ENCODE peak calls at places on chromosomes 1 and 21, in seven cellular contexts. One of them, this sample, is unnamed.

GRCh38 chr1:25194576-25195020 is 37.7 kb downstream of the SYF2 start:
- DNase-seq in stimulated activated CD8-positive, alpha-beta memory T cell treated with anti-CD3 and anti-CD28 coated beads, Interleukin-4, amount 100 ng/mL, for 24 hours: no peak
- DNase-seq in HuH-7.5: no peak
- DNase-seq in tibial nerve: no peak
- DNase-seq in activated gamma-delta T cell treated with anti-CD3 and anti-CD28 coated beads, Interleukin-2, amount 50 U/mL, for 16 hours: no peak
- DNase-seq in stimulated activated CD4-positive, alpha-beta T cell treated with anti-CD3 and anti-CD28 coated beads, Interleukin-15, amount 100 ng/mL, for 24 hours: no peak
- DNase-seq in T-helper 1 cell: no peak
- DNase-seq in this sample: no peak

GRCh38 chr1:246748867-246749266 is 24.7 kb downstream of the SCCPDH start:
- DNase-seq in T-helper 1 cell: no peak
- DNase-seq in stimulated activated CD8-positive, alpha-beta memory T cell treated with anti-CD3 and anti-CD28 coated beads, Interleukin-4, amount 100 ng/mL, for 24 hours: no peak
- DNase-seq in stimulated activated CD4-positive, alpha-beta T cell treated with anti-CD3 and anti-CD28 coated beads, Interleukin-15, amount 100 ng/mL, for 24 hours: no peak
- DNase-seq in activated gamma-delta T cell treated with anti-CD3 and anti-CD28 coated beads, Interleukin-2, amount 50 U/mL, for 16 hours: no peak
- DNase-seq in tibial nerve: no peak
- DNase-seq in HuH-7.5: no peak
- DNase-seq in this sample: no peak

GRCh38 chr1:226648421-226648820 is 90.7 kb downstream of the ITPKB start:
- DNase-seq in activated gamma-delta T cell treated with anti-CD3 and anti-CD28 coated beads, Interleukin-2, amount 50 U/mL, for 16 hours: no peak
- DNase-seq in T-helper 1 cell: no peak
- DNase-seq in stimulated activated CD4-positive, alpha-beta T cell treated with anti-CD3 and anti-CD28 coated beads, Interleukin-15, amount 100 ng/mL, for 24 hours: no peak
- DNase-seq in stimulated activated CD8-positive, alpha-beta memory T cell treated with anti-CD3 and anti-CD28 coated beads, Interleukin-4, amount 100 ng/mL, for 24 hours: no peak
- DNase-seq in HuH-7.5: no peak
- DNase-seq in tibial nerve: no peak
- DNase-seq in this sample: no peak

GRCh38 chr1:61149010-61149860 is 66.9 kb downstream of the NFIA start:
- DNase-seq in stimulated activated CD4-positive, alpha-beta T cell treated with anti-CD3 and anti-CD28 coated beads, Interleukin-15, amount 100 ng/mL, for 24 hours: no peak
- DNase-seq in stimulated activated CD8-positive, alpha-beta memory T cell treated with anti-CD3 and anti-CD28 coated beads, Interleukin-4, amount 100 ng/mL, for 24 hours: no peak
- DNase-seq in T-helper 1 cell: no peak
- DNase-seq in activated gamma-delta T cell treated with anti-CD3 and anti-CD28 coated beads, Interleukin-2, amount 50 U/mL, for 16 hours: no peak
- DNase-seq in tibial nerve: no peak
- DNase-seq in HuH-7.5: no peak
- DNase-seq in this sample: no peak

GRCh38 chr21:21921410-21922232 is 923.4 kb downstream of the NCAM2 start:
- DNase-seq in tibial nerve: no peak
- DNase-seq in activated gamma-delta T cell treated with anti-CD3 and anti-CD28 coated beads, Interleukin-2, amount 50 U/mL, for 16 hours: no peak
- DNase-seq in T-helper 1 cell: no peak
- DNase-seq in HuH-7.5: no peak
- DNase-seq in stimulated activated CD8-positive, alpha-beta memory T cell treated with anti-CD3 and anti-CD28 coated beads, Interleukin-4, amount 100 ng/mL, for 24 hours: no peak
- DNase-seq in stimulated activated CD4-positive, alpha-beta T cell treated with anti-CD3 and anti-CD28 coated beads, Interleukin-15, amount 100 ng/mL, for 24 hours: no peak
- DNase-seq in this sample: no peak

GRCh38 chr1:59195151-59195550 is 101.7 kb upstream of the FGGY start:
- DNase-seq in activated gamma-delta T cell treated with anti-CD3 and anti-CD28 coated beads, Interleukin-2, amount 50 U/mL, for 16 hours: no peak
- DNase-seq in HuH-7.5: no peak
- DNase-seq in tibial nerve: no peak
- DNase-seq in stimulated activated CD4-positive, alpha-beta T cell treated with anti-CD3 and anti-CD28 coated beads, Interleukin-15, amount 100 ng/mL, for 24 hours: no peak
- DNase-seq in stimulated activated CD8-positive, alpha-beta memory T cell treated with anti-CD3 and anti-CD28 coated beads, Interleukin-4, amount 100 ng/mL, for 24 hours: no peak
- DNase-seq in T-helper 1 cell: no peak
- DNase-seq in this sample: no peak

GRCh38 chr1:48916121-48917069 is 139.7 kb upstream of the BEND5 start:
- DNase-seq in HuH-7.5: no peak
- DNase-seq in stimulated activated CD4-positive, alpha-beta T cell treated with anti-CD3 and anti-CD28 coated beads, Interleukin-15, amount 100 ng/mL, for 24 hours: peak; percentile 2
- DNase-seq in T-helper 1 cell: no peak
- DNase-seq in activated gamma-delta T cell treated with anti-CD3 and anti-CD28 coated beads, Interleukin-2, amount 50 U/mL, for 16 hours: no peak
- DNase-seq in tibial nerve: no peak
- DNase-seq in stimulated activated CD8-positive, alpha-beta memory T cell treated with anti-CD3 and anti-CD28 coated beads, Interleukin-4, amount 100 ng/mL, for 24 hours: no peak
- DNase-seq in this sample: no peak

GRCh38 chr1:201266774-201267173 is 16.5 kb upstream of the PKP1 start:
- DNase-seq in tibial nerve: no peak
- DNase-seq in activated gamma-delta T cell treated with anti-CD3 and anti-CD28 coated beads, Interleukin-2, amount 50 U/mL, for 16 hours: no peak
- DNase-seq in stimulated activated CD4-positive, alpha-beta T cell treated with anti-CD3 and anti-CD28 coated beads, Interleukin-15, amount 100 ng/mL, for 24 hours: no peak
- DNase-seq in stimulated activated CD8-positive, alpha-beta memory T cell treated with anti-CD3 and anti-CD28 coated beads, Interleukin-4, amount 100 ng/mL, for 24 hours: no peak
- DNase-seq in HuH-7.5: no peak
- DNase-seq in T-helper 1 cell: no peak
- DNase-seq in this sample: peak; percentile 40

GRCh38 chr1:89489037-89489729 is 35.4 kb upstream of the LRRC8B start:
- DNase-seq in HuH-7.5: no peak
- DNase-seq in stimulated activated CD4-positive, alpha-beta T cell treated with anti-CD3 and anti-CD28 coated beads, Interleukin-15, amount 100 ng/mL, for 24 hours: no peak
- DNase-seq in T-helper 1 cell: no peak
- DNase-seq in tibial nerve: no peak
- DNase-seq in activated gamma-delta T cell treated with anti-CD3 and anti-CD28 coated beads, Interleukin-2, amount 50 U/mL, for 16 hours: no peak
- DNase-seq in stimulated activated CD8-positive, alpha-beta memory T cell treated with anti-CD3 and anti-CD28 coated beads, Interleukin-4, amount 100 ng/mL, for 24 hours: no peak
- DNase-seq in this sample: no peak

GRCh38 chr21:43744725-43745124 is 25.8 kb downstream of the PDXK start:
- DNase-seq in stimulated activated CD8-positive, alpha-beta memory T cell treated with anti-CD3 and anti-CD28 coated beads, Interleukin-4, amount 100 ng/mL, for 24 hours: no peak
- DNase-seq in activated gamma-delta T cell treated with anti-CD3 and anti-CD28 coated beads, Interleukin-2, amount 50 U/mL, for 16 hours: no peak
- DNase-seq in tibial nerve: no peak
- DNase-seq in HuH-7.5: no peak
- DNase-seq in stimulated activated CD4-positive, alpha-beta T cell treated with anti-CD3 and anti-CD28 coated beads, Interleukin-15, amount 100 ng/mL, for 24 hours: no peak
- DNase-seq in T-helper 1 cell: no peak
- DNase-seq in this sample: no peak

GRCh38 chr1:61606448-61607312 is 118.3 kb downstream of the TM2D1 start:
- DNase-seq in stimulated activated CD8-positive, alpha-beta memory T cell treated with anti-CD3 and anti-CD28 coated beads, Interleukin-4, amount 100 ng/mL, for 24 hours: no peak
- DNase-seq in activated gamma-delta T cell treated with anti-CD3 and anti-CD28 coated beads, Interleukin-2, amount 50 U/mL, for 16 hours: no peak
- DNase-seq in tibial nerve: peak; percentile 41
- DNase-seq in HuH-7.5: no peak
- DNase-seq in stimulated activated CD4-positive, alpha-beta T cell treated with anti-CD3 and anti-CD28 coated beads, Interleukin-15, amount 100 ng/mL, for 24 hours: no peak
- DNase-seq in T-helper 1 cell: no peak
- DNase-seq in this sample: peak; percentile 92

GRCh38 chr1:27968692-27969091 is 8.9 kb downstream of the XKR8 start:
- DNase-seq in stimulated activated CD4-positive, alpha-beta T cell treated with anti-CD3 and anti-CD28 coated beads, Interleukin-15, amount 100 ng/mL, for 24 hours: peak; percentile 23
- DNase-seq in HuH-7.5: no peak
- DNase-seq in tibial nerve: no peak
- DNase-seq in activated gamma-delta T cell treated with anti-CD3 and anti-CD28 coated beads, Interleukin-2, amount 50 U/mL, for 16 hours: no peak
- DNase-seq in stimulated activated CD8-positive, alpha-beta memory T cell treated with anti-CD3 and anti-CD28 coated beads, Interleukin-4, amount 100 ng/mL, for 24 hours: no peak
- DNase-seq in T-helper 1 cell: no peak
- DNase-seq in this sample: no peak

GRCh38 chr1:27602510-27603319 is 1.2 kb downstream of the AHDC1 start:
- DNase-seq in stimulated activated CD4-positive, alpha-beta T cell treated with anti-CD3 and anti-CD28 coated beads, Interleukin-15, amount 100 ng/mL, for 24 hours: peak; percentile 40
- DNase-seq in stimulated activated CD8-positive, alpha-beta memory T cell treated with anti-CD3 and anti-CD28 coated beads, Interleukin-4, amount 100 ng/mL, for 24 hours: no peak
- DNase-seq in tibial nerve: peak; percentile 63
- DNase-seq in HuH-7.5: peak; percentile 75
- DNase-seq in activated gamma-delta T cell treated with anti-CD3 and anti-CD28 coated beads, Interleukin-2, amount 50 U/mL, for 16 hours: no peak
- DNase-seq in T-helper 1 cell: no peak
- DNase-seq in this sample: peak; percentile 88

GRCh38 chr1:241219449-241219848 is 137.6 kb downstream of the RGS7 start:
- DNase-seq in T-helper 1 cell: no peak
- DNase-seq in activated gamma-delta T cell treated with anti-CD3 and anti-CD28 coated beads, Interleukin-2, amount 50 U/mL, for 16 hours: no peak
- DNase-seq in tibial nerve: no peak
- DNase-seq in stimulated activated CD8-positive, alpha-beta memory T cell treated with anti-CD3 and anti-CD28 coated beads, Interleukin-4, amount 100 ng/mL, for 24 hours: no peak
- DNase-seq in HuH-7.5: no peak
- DNase-seq in stimulated activated CD4-positive, alpha-beta T cell treated with anti-CD3 and anti-CD28 coated beads, Interleukin-15, amount 100 ng/mL, for 24 hours: no peak
- DNase-seq in this sample: no peak

GRCh38 chr1:125087247-125087646 is 3902.5 kb downstream of the SRGAP2C start:
- DNase-seq in HuH-7.5: no peak
- DNase-seq in activated gamma-delta T cell treated with anti-CD3 and anti-CD28 coated beads, Interleukin-2, amount 50 U/mL, for 16 hours: no peak
- DNase-seq in T-helper 1 cell: no peak
- DNase-seq in tibial nerve: no peak
- DNase-seq in stimulated activated CD4-positive, alpha-beta T cell treated with anti-CD3 and anti-CD28 coated beads, Interleukin-15, amount 100 ng/mL, for 24 hours: no peak
- DNase-seq in stimulated activated CD8-positive, alpha-beta memory T cell treated with anti-CD3 and anti-CD28 coated beads, Interleukin-4, amount 100 ng/mL, for 24 hours: no peak
- DNase-seq in this sample: peak; percentile 44

GRCh38 chr1:219041819-219042218 is 131.9 kb upstream of the LYPLAL1 start:
- DNase-seq in activated gamma-delta T cell treated with anti-CD3 and anti-CD28 coated beads, Interleukin-2, amount 50 U/mL, for 16 hours: no peak
- DNase-seq in stimulated activated CD8-positive, alpha-beta memory T cell treated with anti-CD3 and anti-CD28 coated beads, Interleukin-4, amount 100 ng/mL, for 24 hours: no peak
- DNase-seq in HuH-7.5: no peak
- DNase-seq in stimulated activated CD4-positive, alpha-beta T cell treated with anti-CD3 and anti-CD28 coated beads, Interleukin-15, amount 100 ng/mL, for 24 hours: no peak
- DNase-seq in tibial nerve: no peak
- DNase-seq in T-helper 1 cell: no peak
- DNase-seq in this sample: no peak

GRCh38 chr1:40857737-40858136 is 4.4 kb downstream of the CITED4 start:
- DNase-seq in activated gamma-delta T cell treated with anti-CD3 and anti-CD28 coated beads, Interleukin-2, amount 50 U/mL, for 16 hours: no peak
- DNase-seq in HuH-7.5: no peak
- DNase-seq in tibial nerve: no peak
- DNase-seq in stimulated activated CD8-positive, alpha-beta memory T cell treated with anti-CD3 and anti-CD28 coated beads, Interleukin-4, amount 100 ng/mL, for 24 hours: no peak
- DNase-seq in T-helper 1 cell: no peak
- DNase-seq in stimulated activated CD4-positive, alpha-beta T cell treated with anti-CD3 and anti-CD28 coated beads, Interleukin-15, amount 100 ng/mL, for 24 hours: no peak
- DNase-seq in this sample: no peak

GRCh38 chr1:163205513-163205912 is 2.8 kb upstream of the RGS5 start:
- DNase-seq in activated gamma-delta T cell treated with anti-CD3 and anti-CD28 coated beads, Interleukin-2, amount 50 U/mL, for 16 hours: no peak
- DNase-seq in stimulated activated CD4-positive, alpha-beta T cell treated with anti-CD3 and anti-CD28 coated beads, Interleukin-15, amount 100 ng/mL, for 24 hours: no peak
- DNase-seq in tibial nerve: no peak
- DNase-seq in stimulated activated CD8-positive, alpha-beta memory T cell treated with anti-CD3 and anti-CD28 coated beads, Interleukin-4, amount 100 ng/mL, for 24 hours: no peak
- DNase-seq in T-helper 1 cell: no peak
- DNase-seq in HuH-7.5: no peak
- DNase-seq in this sample: no peak

GRCh38 chr1:116537439-116537838 is 33.4 kb downstream of the CD58 start:
- DNase-seq in activated gamma-delta T cell treated with anti-CD3 and anti-CD28 coated beads, Interleukin-2, amount 50 U/mL, for 16 hours: no peak
- DNase-seq in tibial nerve: no peak
- DNase-seq in stimulated activated CD8-positive, alpha-beta memory T cell treated with anti-CD3 and anti-CD28 coated beads, Interleukin-4, amount 100 ng/mL, for 24 hours: no peak
- DNase-seq in T-helper 1 cell: no peak
- DNase-seq in stimulated activated CD4-positive, alpha-beta T cell treated with anti-CD3 and anti-CD28 coated beads, Interleukin-15, amount 100 ng/mL, for 24 hours: no peak
- DNase-seq in HuH-7.5: no peak
- DNase-seq in this sample: no peak

GRCh38 chr1:9561429-9561828 is 22.2 kb downstream of the SLC25A33 start:
- DNase-seq in stimulated activated CD4-positive, alpha-beta T cell treated with anti-CD3 and anti-CD28 coated beads, Interleukin-15, amount 100 ng/mL, for 24 hours: no peak
- DNase-seq in HuH-7.5: no peak
- DNase-seq in activated gamma-delta T cell treated with anti-CD3 and anti-CD28 coated beads, Interleukin-2, amount 50 U/mL, for 16 hours: no peak
- DNase-seq in tibial nerve: no peak
- DNase-seq in stimulated activated CD8-positive, alpha-beta memory T cell treated with anti-CD3 and anti-CD28 coated beads, Interleukin-4, amount 100 ng/mL, for 24 hours: no peak
- DNase-seq in T-helper 1 cell: no peak
- DNase-seq in this sample: no peak

GRCh38 chr1:161198206-161198876 is 513 bp downstream of the ADAMTS4 start:
- DNase-seq in stimulated activated CD8-positive, alpha-beta memory T cell treated with anti-CD3 and anti-CD28 coated beads, Interleukin-4, amount 100 ng/mL, for 24 hours: no peak
- DNase-seq in stimulated activated CD4-positive, alpha-beta T cell treated with anti-CD3 and anti-CD28 coated beads, Interleukin-15, amount 100 ng/mL, for 24 hours: no peak
- DNase-seq in T-helper 1 cell: no peak
- DNase-seq in activated gamma-delta T cell treated with anti-CD3 and anti-CD28 coated beads, Interleukin-2, amount 50 U/mL, for 16 hours: no peak
- DNase-seq in HuH-7.5: no peak
- DNase-seq in tibial nerve: no peak
- DNase-seq in this sample: peak; percentile 90

GRCh38 chr1:44500181-44501021 is 95.3 kb downstream of the RNF220 start:
- DNase-seq in stimulated activated CD8-positive, alpha-beta memory T cell treated with anti-CD3 and anti-CD28 coated beads, Interleukin-4, amount 100 ng/mL, for 24 hours: no peak
- DNase-seq in HuH-7.5: no peak
- DNase-seq in activated gamma-delta T cell treated with anti-CD3 and anti-CD28 coated beads, Interleukin-2, amount 50 U/mL, for 16 hours: no peak
- DNase-seq in stimulated activated CD4-positive, alpha-beta T cell treated with anti-CD3 and anti-CD28 coated beads, Interleukin-15, amount 100 ng/mL, for 24 hours: no peak
- DNase-seq in tibial nerve: no peak
- DNase-seq in T-helper 1 cell: no peak
- DNase-seq in this sample: no peak

GRCh38 chr1:185267278-185267677 is 49.8 kb downstream of the IVNS1ABP start:
- DNase-seq in tibial nerve: no peak
- DNase-seq in stimulated activated CD4-positive, alpha-beta T cell treated with anti-CD3 and anti-CD28 coated beads, Interleukin-15, amount 100 ng/mL, for 24 hours: no peak
- DNase-seq in stimulated activated CD8-positive, alpha-beta memory T cell treated with anti-CD3 and anti-CD28 coated beads, Interleukin-4, amount 100 ng/mL, for 24 hours: no peak
- DNase-seq in T-helper 1 cell: no peak
- DNase-seq in HuH-7.5: no peak
- DNase-seq in activated gamma-delta T cell treated with anti-CD3 and anti-CD28 coated beads, Interleukin-2, amount 50 U/mL, for 16 hours: no peak
- DNase-seq in this sample: no peak

GRCh38 chr1:17437260-17438175 is 2.0 kb downstream of the RCC2 start:
- DNase-seq in stimulated activated CD4-positive, alpha-beta T cell treated with anti-CD3 and anti-CD28 coated beads, Interleukin-15, amount 100 ng/mL, for 24 hours: peak; percentile 72
- DNase-seq in T-helper 1 cell: peak; percentile 20
- DNase-seq in stimulated activated CD8-positive, alpha-beta memory T cell treated with anti-CD3 and anti-CD28 coated beads, Interleukin-4, amount 100 ng/mL, for 24 hours: peak; percentile 47
- DNase-seq in tibial nerve: no peak
- DNase-seq in activated gamma-delta T cell treated with anti-CD3 and anti-CD28 coated beads, Interleukin-2, amount 50 U/mL, for 16 hours: peak; percentile 33
- DNase-seq in HuH-7.5: peak; percentile 82
- DNase-seq in this sample: no peak

GRCh38 chr1:165899461-165899941 is 72.1 kb downstream of the UCK2 start:
- DNase-seq in stimulated activated CD4-positive, alpha-beta T cell treated with anti-CD3 and anti-CD28 coated beads, Interleukin-15, amount 100 ng/mL, for 24 hours: no peak
- DNase-seq in stimulated activated CD8-positive, alpha-beta memory T cell treated with anti-CD3 and anti-CD28 coated beads, Interleukin-4, amount 100 ng/mL, for 24 hours: no peak
- DNase-seq in T-helper 1 cell: no peak
- DNase-seq in activated gamma-delta T cell treated with anti-CD3 and anti-CD28 coated beads, Interleukin-2, amount 50 U/mL, for 16 hours: no peak
- DNase-seq in HuH-7.5: no peak
- DNase-seq in tibial nerve: no peak
- DNase-seq in this sample: no peak